ENCODE peak calls at places on chromosomes 2 and 18, in six cellular contexts. Q is brain microvascular endothelial cell, D is coronary artery, P is ovary, F is heart left ventricle, X is cardiac fibroblast. G is an unnamed sample.

GRCh38 chr18:78853341-78853740 is 126.3 kb upstream of the SALL3 start:
- DNase-seq in Q (no peak), D (no peak), P (no peak), F (no peak), X (no peak), G (no peak)

GRCh38 chr2:44596537-44597320 is 235.0 kb downstream of the CAMKMT start:
- DNase-seq in Q (no peak), D (no peak), P (no peak), F (no peak), X (no peak), G (peak; percentile 20)

GRCh38 chr2:65431417-65432226 is 777 bp downstream of the SPRED2 start:
- DNase-seq in Q (no peak), D (peak; percentile 78), P (peak; percentile 68), F (peak; percentile 74), X (peak; percentile 46), G (peak; percentile 39)

GRCh38 chr2:174787485-174788205 is 23.4 kb upstream of the CHRNA1 start:
- DNase-seq in Q (peak; percentile 96), D (no peak), P (no peak), F (no peak), X (peak; percentile 89), G (peak; percentile 95)

GRCh38 chr2:98912957-98913915 is 22.8 kb downstream of the CRACDL start:
- DNase-seq in Q (no peak), D (no peak), P (no peak), F (no peak), X (no peak), G (no peak)

GRCh38 chr2:10995366-10995970 is 83.7 kb downstream of the KCNF1 start:
- DNase-seq in Q (no peak), D (no peak), P (no peak), F (no peak), X (no peak), G (no peak)

GRCh38 chr2:223860809-223861738 is 23.7 kb upstream of the AP1S3 start:
- DNase-seq in Q (peak; percentile 74), D (no peak), P (no peak), F (no peak), X (peak; percentile 88), G (peak; percentile 91)

GRCh38 chr2:202104286-202104870 is 31.3 kb downstream of the KIAA2012 start:
- DNase-seq in Q (peak; percentile 65), D (no peak), P (peak; percentile 46), F (no peak), X (peak; percentile 78), G (peak; percentile 69)

GRCh38 chr2:59974051-59974766 is 579.2 kb downstream of the BCL11A start:
- DNase-seq in Q (no peak), D (no peak), P (no peak), F (no peak), X (no peak), G (no peak)

GRCh38 chr2:27807476-27807875 is 36.0 kb downstream of the MRPL33 start:
- DNase-seq in Q (peak; percentile 28), D (no peak), P (peak; percentile 47), F (no peak), X (peak; percentile 58), G (peak; percentile 51)

GRCh38 chr18:39841133-39842041 is 2113.6 kb upstream of the PIK3C3 start:
- DNase-seq in Q (peak; percentile 86), D (no peak), P (peak; percentile 45), F (peak; percentile 60), X (peak; percentile 84), G (peak; percentile 39)

GRCh38 chr18:51185075-51185474 is 12.4 kb downstream of the MEX3C start:
- DNase-seq in Q (no peak), D (no peak), P (no peak), F (no peak), X (no peak), G (no peak)

GRCh38 chr2:25324905-25325592 is 16.7 kb downstream of the DNMT3A start:
- DNase-seq in Q (peak; percentile 79), D (peak; percentile 92), P (peak; percentile 75), F (peak; percentile 70), X (peak; percentile 51), G (peak; percentile 77)

GRCh38 chr2:7748717-7749415 is 831.7 kb downstream of the RNF144A start:
- DNase-seq in Q (no peak), D (no peak), P (no peak), F (no peak), X (no peak), G (no peak)

GRCh38 chr18:5093902-5094301 is 103.2 kb downstream of the AKAIN1 start:
- DNase-seq in Q (no peak), D (no peak), P (no peak), F (no peak), X (no peak), G (no peak)

GRCh38 chr18:49734836-49735235 is 78.5 kb downstream of the ACAA2 start:
- DNase-seq in Q (no peak), D (no peak), P (no peak), F (no peak), X (no peak), G (no peak)

GRCh38 chr2:164182116-164182637 is 439.1 kb downstream of the GRB14 start:
- DNase-seq in Q (no peak), D (no peak), P (no peak), F (no peak), X (no peak), G (no peak)

GRCh38 chr2:150888337-150888736 is 373.3 kb downstream of the RBM43 start:
- DNase-seq in Q (peak; percentile 53), D (no peak), P (no peak), F (no peak), X (peak; percentile 43), G (peak; percentile 81)

GRCh38 chr18:46335551-46336059 is 231.4 kb downstream of the HAUS1 start:
- DNase-seq in Q (no peak), D (no peak), P (no peak), F (no peak), X (peak; percentile 23), G (no peak)

GRCh38 chr18:11124054-11124453 is 25.3 kb downstream of the PIEZO2 start:
- DNase-seq in Q (no peak), D (no peak), P (no peak), F (no peak), X (no peak), G (no peak)

GRCh38 chr2:86396304-86396785 is 44.8 kb upstream of the KDM3A start:
- DNase-seq in Q (peak; percentile 52), D (no peak), P (no peak), F (no peak), X (peak; percentile 26), G (peak; percentile 35)

GRCh38 chr18:39825485-39825884 is 2129.5 kb upstream of the PIK3C3 start:
- DNase-seq in Q (peak; percentile 73), D (no peak), P (no peak), F (no peak), X (peak; percentile 8), G (no peak)

GRCh38 chr2:230694241-230694640 is 18.4 kb upstream of the CAB39 start:
- DNase-seq in Q (no peak), D (no peak), P (no peak), F (no peak), X (no peak), G (no peak)

GRCh38 chr2:220224711-220225519 is 597.5 kb downstream of the SLC4A3 start:
- DNase-seq in Q (no peak), D (no peak), P (no peak), F (no peak), X (peak; percentile 46), G (peak; percentile 89)

GRCh38 chr2:172196768-172197322 is 94.1 kb upstream of the DLX2 start:
- DNase-seq in Q (peak; percentile 27), D (no peak), P (no peak), F (peak; percentile 65), X (peak; percentile 22), G (peak; percentile 50)

GRCh38 chr2:217903859-217904613 is 98.8 kb downstream of the TNS1 start:
- DNase-seq in Q (peak; percentile 36), D (peak; percentile 95), P (peak; percentile 89), F (peak; percentile 89), X (peak; percentile 88), G (peak; percentile 62)

GRCh38 chr2:217901400-217901799 is 101.4 kb downstream of the TNS1 start:
- DNase-seq in Q (no peak), D (no peak), P (no peak), F (no peak), X (no peak), G (no peak)

GRCh38 chr2:217903142-217903858 is 99.5 kb downstream of the TNS1 start:
- DNase-seq in Q (no peak), D (no peak), P (no peak), F (no peak), X (no peak), G (no peak)

GRCh38 chr2:217901826-217902225 is 101.0 kb downstream of the TNS1 start:
- DNase-seq in Q (peak; percentile 48), D (peak; percentile 91), P (no peak), F (no peak), X (peak; percentile 81), G (peak; percentile 86)

GRCh38 chr2:217902281-217903141 is 100.3 kb downstream of the TNS1 start:
- DNase-seq in Q (peak; percentile 57), D (peak; percentile 95), P (peak; percentile 82), F (peak; percentile 93), X (peak; percentile 75), G (peak; percentile 79)
- H3K4me3 ChIP-seq in Q (no peak overlapping the region), D (peak overlapping the region; percentile 64), P (peak overlapping the region; percentile 9), F (no peak overlapping the region), X (no peak overlapping the region), G (no peak overlapping the region)

DNA sequence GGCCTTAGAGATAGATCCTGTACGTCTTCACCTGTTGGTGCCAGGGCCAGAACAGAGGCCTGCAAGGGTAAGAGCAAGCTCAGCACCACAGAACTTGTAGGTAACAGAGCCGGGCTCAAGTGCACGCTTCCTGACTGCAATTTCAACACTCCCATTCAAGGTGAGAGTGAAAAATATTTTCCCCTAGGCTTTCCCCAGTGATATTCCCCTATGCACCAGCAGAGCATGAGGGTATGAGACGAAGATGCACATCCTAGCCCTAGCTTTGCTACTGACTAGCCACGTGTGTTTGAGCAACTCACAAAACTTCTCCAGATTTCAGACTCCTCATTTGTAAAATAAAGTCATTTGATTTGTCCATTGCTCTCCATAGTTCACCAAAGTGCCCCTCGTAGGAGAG is 411.6 kb downstream of the ZNF521 start:
- DNase-seq in Q (no peak), D (no peak), P (no peak), F (no peak), X (no peak), G (no peak)
- TF ChIP-seq CTCF in Q (no peak), D (no peak), P (no peak), F (no peak), X (no peak), G (no peak)

GRCh38 chr2:218403810-218404209 is 4.1 kb downstream of the CTDSP1 start:
- DNase-seq in Q (no peak), D (no peak), P (no peak), F (no peak), X (no peak), G (no peak)

GRCh38 chr2:218406209-218406948 is 6.7 kb downstream of the CTDSP1 start:
- DNase-seq in Q (peak; percentile 89), D (peak; percentile 97), P (peak; percentile 99), F (peak; percentile 99), X (peak; percentile 98), G (peak; percentile 90)

GRCh38 chr2:218404351-218405145 is 4.9 kb downstream of the CTDSP1 start:
- DNase-seq in Q (no peak), D (no peak), P (peak; percentile 60), F (no peak), X (no peak), G (no peak)

GRCh38 chr2:218406949-218407703 is 7.5 kb downstream of the CTDSP1 start:
- DNase-seq in Q (peak; percentile 27), D (peak; percentile 83), P (peak; percentile 84), F (peak; percentile 84), X (peak; percentile 71), G (peak; percentile 62)

GRCh38 chr2:218405365-218406208 is 5.9 kb downstream of the CTDSP1 start:
- DNase-seq in Q (no peak), D (peak; percentile 87), P (peak; percentile 75), F (no peak), X (no peak), G (no peak)
- H3K4me3 ChIP-seq in Q (peak overlapping the region; percentile 43), D (peak overlapping the region; percentile 67), P (peak overlapping the region; percentile 7), F (no peak overlapping the region), X (peak overlapping the region; percentile 34), G (peak overlapping the region; percentile 15)

GRCh38 chr18:394997-395383 is 105.5 kb downstream of the COLEC12 start:
- DNase-seq in Q (peak; percentile 46), D (no peak), P (no peak), F (no peak), X (peak; percentile 95), G (peak; percentile 99)
- TF ChIP-seq CTCF in Q (no peak), D (no peak), P (no peak), F (no peak), X (no peak), G (no peak)